ENCODE peak calls at places on chromosomes 1 and 21, in six cellular contexts. L, P, S, N, Q and B are unnamed samples.

GRCh38 chr1:69911301-69911801 is 294.0 kb downstream of the LRRC40 start:
- DNase-seq in L (no peak), Q (no peak), N (no peak), P (no peak), S (no peak), B (peak)

GRCh38 chr21:27346041-27346448 is 379.2 kb upstream of the ADAMTS5 start:
- DNase-seq in N (no peak), Q (no peak), S (no peak), L (no peak), P (no peak), B (peak)

GRCh38 chr1:167825419-167826079 is 88.4 kb downstream of the ADCY10 start:
- DNase-seq in Q (no peak), S (no peak), L (no peak), N (no peak), P (no peak), B (no peak)

GRCh38 chr1:85815906-85816305 is 107.7 kb upstream of the ZNHIT6 start:
- DNase-seq in P (no peak), S (no peak), N (no peak), L (no peak), Q (no peak), B (no peak)

GRCh38 chr1:157047064-157047410 is 1.5 kb upstream of the ARHGEF11 start:
- DNase-seq in N (no peak), L (no peak), Q (no peak), P (no peak), S (no peak), B (no peak)

GRCh38 chr1:46575778-46576177 is 24.3 kb upstream of the KNCN start:
- DNase-seq in Q (no peak), L (no peak), P (no peak), N (no peak), S (no peak), B (no peak)

GRCh38 chr1:15034656-15035055 is 118.9 kb upstream of the TMEM51 start:
- DNase-seq in S (no peak), L (no peak), P (no peak), N (no peak), Q (no peak), B (no peak)

GRCh38 chr21:17853393-17854275 is 34.5 kb upstream of the C21orf91 start:
- DNase-seq in Q (no peak), P (no peak), S (no peak), L (no peak), N (no peak), B (no peak)

GRCh38 chr1:2349821-2350220 is 41.5 kb downstream of the MORN1 start:
- DNase-seq in Q (no peak), S (no peak), L (no peak), P (no peak), N (no peak), B (no peak)

GRCh38 chr1:41843378-41843777 is 75.3 kb downstream of the HIVEP3 start:
- DNase-seq in P (no peak), S (no peak), N (no peak), L (no peak), Q (no peak), B (peak)

GRCh38 chr1:175508320-175509110 is 234.9 kb downstream of the TNR start:
- DNase-seq in N (no peak), P (no peak), Q (no peak), S (no peak), L (no peak), B (no peak)

GRCh38 chr1:19662313-19662712 is 2.4 kb upstream of the HTR6 start:
- DNase-seq in P (no peak), N (no peak), Q (no peak), S (no peak), L (no peak), B (no peak)

GRCh38 chr1:25971882-25972180 is 26.0 kb downstream of the PAFAH2 start:
- DNase-seq in Q (no peak), P (no peak), S (no peak), L (no peak), N (no peak), B (no peak)

GRCh38 chr1:197696372-197696771 is 78.9 kb downstream of the DENND1B start:
- DNase-seq in S (no peak), Q (no peak), P (no peak), N (no peak), L (no peak), B (peak)

GRCh38 chr1:223214272-223214807 is 71.3 kb upstream of the TLR5 start:
- DNase-seq in Q (no peak), N (no peak), L (no peak), P (no peak), S (no peak), B (no peak)

GRCh38 chr1:3192825-3193224 is 123.8 kb downstream of the PRDM16 start:
- DNase-seq in L (no peak), Q (no peak), S (no peak), P (no peak), N (no peak), B (no peak)

GRCh38 chr1:93591291-93591832 is 90.3 kb downstream of the BCAR3 start:
- DNase-seq in P (no peak), L (no peak), Q (no peak), S (no peak), N (no peak), B (no peak)

GRCh38 chr1:39973503-39974135 is 18.7 kb downstream of the MFSD2A start:
- DNase-seq in Q (peak), P (peak), S (peak), L (peak), N (peak), B (peak)

GRCh38 chr1:152623203-152623844 is 421 bp upstream of the LCE3A start:
- DNase-seq in N (no peak), L (no peak), Q (no peak), P (no peak), S (no peak), B (no peak)

GRCh38 chr1:7278827-7279752 is 492.0 kb upstream of the VAMP3 start:
- DNase-seq in L (no peak), N (no peak), Q (no peak), S (no peak), P (no peak), B (no peak)

GRCh38 chr1:159012495-159012894 is 2.8 kb downstream of the IFI16 start:
- DNase-seq in S (no peak), L (no peak), Q (peak), N (no peak), P (peak), B (peak)

GRCh38 chr1:186806477-186806876 is 22.3 kb upstream of the PLA2G4A start:
- DNase-seq in N (no peak), S (no peak), Q (no peak), P (no peak), L (no peak), B (peak)

GRCh38 chr1:168836469-168836868 is 107.5 kb upstream of the DPT start:
- DNase-seq in P (no peak), N (no peak), L (no peak), Q (no peak), S (no peak), B (no peak)

GRCh38 chr1:201476670-201477344 is 7.8 kb upstream of the PHLDA3 start:
- DNase-seq in S (no peak), P (no peak), N (no peak), L (no peak), Q (no peak), B (peak)

GRCh38 chr1:77412794-77413530 is 131.1 kb downstream of the AK5 start:
- DNase-seq in N (no peak), S (no peak), L (no peak), Q (no peak), P (no peak), B (no peak)

GRCh38 chr1:167223144-167224103 is 2.7 kb downstream of the POU2F1 start:
- DNase-seq in L (no peak), Q (no peak), P (no peak), S (no peak), N (no peak), B (peak)

GRCh38 chr1:237670296-237670695 is 220.4 kb downstream of the ZP4 start:
- DNase-seq in P (no peak), N (no peak), L (no peak), S (no peak), Q (no peak), B (no peak)

GRCh38 chr21:25464275-25464674 is 143.0 kb downstream of the MRPL39 start:
- DNase-seq in Q (no peak), S (no peak), P (no peak), N (no peak), L (no peak), B (no peak)

GRCh38 chr1:167761400-167761799 is 39.6 kb downstream of the MPZL1 start:
- DNase-seq in N (no peak), P (no peak), S (no peak), Q (no peak), L (no peak), B (no peak)

GRCh38 chr1:200015811-200016210 is 11.7 kb upstream of the NR5A2 start:
- DNase-seq in N (no peak), P (no peak), S (no peak), Q (no peak), L (no peak), B (no peak)

GRCh38 chr1:4027492-4028138 is 127.5 kb upstream of the C1orf174 start:
- DNase-seq in P (no peak), S (no peak), L (no peak), N (no peak), Q (no peak), B (no peak)

GRCh38 chr1:82090104-82090503 is 289.4 kb downstream of the ADGRL2 start:
- DNase-seq in N (no peak), S (no peak), L (no peak), P (no peak), Q (no peak), B (no peak)

GRCh38 chr1:25197235-25197930 is 34.9 kb downstream of the SYF2 start:
- DNase-seq in Q (no peak), P (no peak), S (no peak), L (no peak), N (no peak), B (no peak)

GRCh38 chr1:151612506-151613274 is 840 bp downstream of the SNX27 start:
- DNase-seq in N (no peak), L (peak), S (peak), P (peak), Q (peak), B (peak)

GRCh38 chr1:12556368-12556930 is 61.6 kb downstream of the DHRS3 start:
- DNase-seq in P (no peak), Q (no peak), S (no peak), L (no peak), N (no peak), B (peak)

GRCh38 chr1:67390041-67390887 is 39.9 kb downstream of the SERBP1 start:
- DNase-seq in S (no peak), N (no peak), Q (no peak), P (no peak), L (no peak), B (peak)

GRCh38 chr1:168281603-168282002 is 926 bp downstream of the TBX19 start:
- DNase-seq in S (no peak), N (no peak), P (no peak), L (no peak), Q (no peak), B (no peak)

GRCh38 chr1:10431065-10431730 is 965 bp downstream of the CENPS start:
- DNase-seq in N (peak), S (no peak), Q (no peak), L (no peak), P (no peak), B (peak)